ENCODE peak calls at places on chromosomes 11 and 22, in eight cellular contexts. N, K, I, L, H, P, T and Z are unnamed samples.

GRCh38 chr11:261624-262023 is 16.6 kb upstream of the NLRP6 start:
- DNase-seq in N (no peak), K (no peak), I (no peak), L (no peak), H (no peak), P (no peak), T (no peak), Z (no peak)

GRCh38 chr11:1654388-1655167 is 25.0 kb downstream of the KRTAP5-5 start:
- DNase-seq in N (peak), K (peak), I (no peak), L (no peak), H (no peak), P (no peak), T (no peak), Z (no peak)

GRCh38 chr11:16857186-16857585 is 118.7 kb downstream of the C11orf58 start:
- DNase-seq in N (no peak), K (no peak), I (no peak), L (no peak), H (no peak), P (no peak), T (no peak), Z (no peak)

GRCh38 chr22:33861216-33861875 is 58.9 kb downstream of the LARGE1 start:
- DNase-seq in N (no peak), K (no peak), I (no peak), L (peak), H (no peak), P (no peak), T (no peak), Z (no peak)

GRCh38 chr11:85620243-85620642 is 6.9 kb downstream of the DLG2 start:
- DNase-seq in N (no peak), K (no peak), I (no peak), L (no peak), H (no peak), P (no peak), T (no peak), Z (no peak)

GRCh38 chr22:19429950-19430889 is 1.3 kb downstream of the HIRA start:
- DNase-seq in N (peak), K (peak), I (no peak), L (peak), H (peak), P (peak), T (no peak), Z (peak)

GRCh38 chr11:117589024-117589423 is 208.0 kb downstream of the DSCAML1 start:
- DNase-seq in N (no peak), K (no peak), I (no peak), L (no peak), H (no peak), P (no peak), T (no peak), Z (no peak)

GRCh38 chr22:35517207-35517606 is 23.4 kb upstream of the RASD2 start:
- DNase-seq in N (no peak), K (no peak), I (no peak), L (peak), H (no peak), P (no peak), T (no peak), Z (no peak)

GRCh38 chr11:17810736-17811135 is 76.2 kb downstream of the KCNC1 start:
- DNase-seq in N (peak), K (peak), I (no peak), L (no peak), H (peak), P (no peak), T (no peak), Z (no peak)

GRCh38 chr11:22733433-22733832 is 67.0 kb downstream of the GAS2 start:
- DNase-seq in N (no peak), K (no peak), I (no peak), L (no peak), H (no peak), P (no peak), T (no peak), Z (no peak)

GRCh38 chr11:3737386-3737933 is 59.9 kb downstream of the NUP98 start:
- DNase-seq in N (no peak), K (no peak), I (no peak), L (no peak), H (peak), P (no peak), T (no peak), Z (no peak)

GRCh38 chr11:65891180-65892136 is 985 bp downstream of the CCDC85B start:
- DNase-seq in N (peak), K (no peak), I (no peak), L (peak), H (peak), P (no peak), T (no peak), Z (peak)

GRCh38 chr11:269146-269890 is 8.9 kb upstream of the NLRP6 start:
- DNase-seq in N (no peak), K (no peak), I (no peak), L (peak), H (no peak), P (peak), T (no peak), Z (peak)

GRCh38 chr11:58567889-58568512 is 7.7 kb downstream of the LPXN start:
- DNase-seq in N (peak), K (peak), I (peak), L (peak), H (peak), P (peak), T (peak), Z (peak)

GRCh38 chr11:80383655-80384054 is 942.8 kb upstream of the TENM4 start:
- DNase-seq in N (no peak), K (peak), I (no peak), L (no peak), H (no peak), P (peak), T (no peak), Z (no peak)

GRCh38 chr11:36425593-36426206 is 84.4 kb downstream of the TRAF6 start:
- DNase-seq in N (no peak), K (no peak), I (no peak), L (no peak), H (no peak), P (no peak), T (no peak), Z (no peak)

GRCh38 chr11:110587972-110588371 is 124.3 kb downstream of the ARHGAP20 start:
- DNase-seq in N (peak), K (no peak), I (no peak), L (no peak), H (peak), P (no peak), T (no peak), Z (no peak)

GRCh38 chr11:82047200-82047599 is 686.5 kb downstream of the FAM181B start:
- DNase-seq in N (no peak), K (no peak), I (no peak), L (no peak), H (no peak), P (no peak), T (no peak), Z (no peak)

GRCh38 chr22:26922804-26923203 is 265.4 kb downstream of the MIAT start:
- DNase-seq in N (no peak), K (peak), I (no peak), L (no peak), H (no peak), P (no peak), T (no peak), Z (no peak)

GRCh38 chr11:67648140-67648795 is 2.3 kb downstream of the ACY3 start:
- DNase-seq in N (no peak), K (peak), I (peak), L (peak), H (no peak), P (no peak), T (no peak), Z (peak)

GRCh38 chr11:63680842-63681207 is 475 bp upstream of the RTN3 start:
- DNase-seq in N (no peak), K (peak), I (no peak), L (peak), H (no peak), P (peak), T (no peak), Z (peak)

GRCh38 chr11:9210922-9211320 is 54.2 kb downstream of the DENND5A start:
- DNase-seq in N (peak), K (no peak), I (no peak), L (no peak), H (no peak), P (no peak), T (no peak), Z (peak)

GRCh38 chr11:103624708-103625623 is 411.5 kb upstream of the DDI1 start:
- DNase-seq in N (peak), K (no peak), I (no peak), L (no peak), H (peak), P (no peak), T (no peak), Z (peak)

GRCh38 chr11:132186699-132187098 is 816.3 kb downstream of the NTM start:
- DNase-seq in N (no peak), K (no peak), I (no peak), L (no peak), H (no peak), P (no peak), T (no peak), Z (no peak)

GRCh38 chr11:1337647-1338007 is 28.2 kb upstream of the TOLLIP start:
- DNase-seq in N (no peak), K (no peak), I (no peak), L (no peak), H (no peak), P (peak), T (no peak), Z (no peak)

GRCh38 chr11:64349404-64349803 is 9.4 kb downstream of the CCDC88B start:
- DNase-seq in N (no peak), K (peak), I (no peak), L (no peak), H (no peak), P (no peak), T (no peak), Z (no peak)

GRCh38 chr22:41613456-41613855 is 7.4 kb downstream of the DESI1 start:
- DNase-seq in N (no peak), K (no peak), I (no peak), L (no peak), H (no peak), P (no peak), T (no peak), Z (no peak)

GRCh38 chr11:65414776-65415498 is 7.7 kb upstream of the NEAT1 start:
- DNase-seq in N (peak), K (no peak), I (no peak), L (no peak), H (peak), P (no peak), T (no peak), Z (no peak)

GRCh38 chr11:28526406-28526751 is 418.2 kb downstream of the METTL15 start:
- DNase-seq in N (peak), K (no peak), I (peak), L (peak), H (no peak), P (no peak), T (no peak), Z (no peak)

GRCh38 chr11:34044664-34045485 is 6.7 kb upstream of the CAPRIN1 start:
- DNase-seq in N (peak), K (peak), I (peak), L (peak), H (peak), P (no peak), T (no peak), Z (no peak)

GRCh38 chr22:27480487-27480886 is 321.1 kb downstream of the MN1 start:
- DNase-seq in N (no peak), K (peak), I (no peak), L (no peak), H (no peak), P (no peak), T (no peak), Z (no peak)

DNA sequence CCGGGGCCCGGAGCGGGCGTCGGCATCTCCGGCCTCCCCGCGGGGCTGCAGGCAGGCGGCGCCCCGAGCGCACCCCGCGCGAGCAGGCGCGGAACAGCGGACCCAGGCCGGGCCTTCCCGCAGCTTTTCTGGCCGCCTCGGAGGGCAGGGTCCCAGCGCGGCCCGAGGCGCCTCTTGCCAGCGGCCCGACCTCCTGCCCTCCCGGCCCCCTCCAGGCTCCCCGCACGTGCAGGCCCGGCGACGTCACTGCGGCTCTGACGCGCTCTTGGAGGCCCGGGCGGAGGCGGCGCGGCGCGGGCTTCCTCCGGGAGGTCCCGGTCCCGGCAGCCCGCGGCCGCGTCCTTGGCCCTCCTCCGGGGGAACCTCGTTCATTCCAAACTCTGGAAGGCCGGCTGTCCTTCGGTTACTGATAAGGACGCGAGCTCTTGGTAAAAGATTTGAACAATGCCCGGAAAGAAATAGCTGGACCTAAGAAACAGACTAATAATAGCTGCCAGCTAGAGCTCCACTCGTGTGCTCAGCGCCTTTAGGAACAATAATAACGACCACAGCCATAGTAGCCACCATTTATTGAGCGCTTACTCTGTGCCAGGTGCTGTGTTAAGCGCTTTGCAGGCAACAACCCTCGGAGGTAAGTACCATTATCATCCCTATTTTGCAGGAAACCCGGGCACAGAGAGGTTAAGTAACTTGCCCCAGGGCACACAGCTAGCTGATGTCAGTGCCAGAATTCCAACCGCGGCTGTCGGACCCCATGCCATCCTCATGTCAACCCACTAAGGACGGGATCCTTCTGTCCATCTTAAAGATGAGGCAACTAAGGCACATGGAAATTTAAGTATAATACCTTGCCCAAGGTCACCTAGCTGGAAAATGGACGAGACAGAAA is 39.1 kb upstream of the CREB3L1 start:
- DNase-seq in N (peak), K (peak), I (no peak), L (peak), H (peak), P (peak), T (peak), Z (no peak)
- H3K4me3 ChIP-seq in N (peak), K (peak), I (peak), L (peak), H (peak), P (peak), T (peak), Z (peak)

GRCh38 chr22:46933040-46933439 is 170.6 kb downstream of the TBC1D22A start:
- DNase-seq in N (no peak), K (no peak), I (no peak), L (no peak), H (no peak), P (no peak), T (no peak), Z (no peak)

GRCh38 chr22:46934746-46935491 is 172.5 kb downstream of the TBC1D22A start:
- DNase-seq in N (peak), K (peak), I (peak), L (peak), H (peak), P (peak), T (no peak), Z (peak)

GRCh38 chr22:46935506-46936377 is 173.3 kb downstream of the TBC1D22A start:
- DNase-seq in N (no peak), K (peak), I (no peak), L (no peak), H (no peak), P (peak), T (no peak), Z (no peak)

GRCh38 chr22:46933526-46933925 is 171.1 kb downstream of the TBC1D22A start:
- DNase-seq in N (no peak), K (no peak), I (no peak), L (no peak), H (no peak), P (peak), T (no peak), Z (peak)

GRCh38 chr22:46934172-46934745 is 171.8 kb downstream of the TBC1D22A start:
- DNase-seq in N (no peak), K (no peak), I (no peak), L (no peak), H (no peak), P (peak), T (no peak), Z (no peak)
- H3K4me3 ChIP-seq in N (no peak), K (no peak), I (no peak), L (no peak), H (no peak), P (no peak), T (no peak), Z (no peak)

GRCh38 chr11:76798202-76798581 is 15.0 kb downstream of the TSKU start:
- DNase-seq in N (no peak), K (no peak), I (no peak), L (no peak), H (no peak), P (peak), T (no peak), Z (no peak)
- H3K4me3 ChIP-seq in N (no peak), K (no peak), I (no peak), L (no peak), H (no peak), P (no peak), T (no peak), Z (no peak)

DNA sequence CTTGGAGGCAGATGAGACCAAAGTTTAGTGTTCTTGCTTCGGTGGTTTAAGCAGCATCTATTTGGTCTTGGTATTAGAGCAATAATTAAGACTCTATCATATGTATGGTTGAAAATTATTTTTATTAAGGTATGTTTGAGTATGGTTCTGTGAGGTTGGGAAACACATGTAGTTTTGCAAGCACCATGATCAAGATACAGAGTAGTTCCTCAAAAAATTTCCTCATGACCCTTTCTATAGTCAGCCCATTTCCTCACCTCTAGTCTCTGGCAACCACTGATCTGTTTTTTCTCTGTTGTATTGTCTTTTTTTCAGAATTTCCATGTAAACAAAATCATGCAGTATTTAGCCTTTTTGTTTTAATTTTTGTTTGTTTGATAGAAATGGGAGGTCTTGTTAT is 18.4 kb downstream of the MTMR3 start:
- DNase-seq in N (no peak), K (no peak), I (no peak), L (peak), H (no peak), P (no peak), T (no peak), Z (no peak)
- H3K4me3 ChIP-seq in N (no peak), K (no peak), I (no peak), L (no peak), H (no peak), P (no peak), T (no peak), Z (no peak)

GRCh38 chr11:119371778-119372182 is 9.7 kb downstream of the USP2 start:
- DNase-seq in N (no peak), K (peak), I (no peak), L (peak), H (no peak), P (no peak), T (no peak), Z (no peak)
- H3K4me3 ChIP-seq in N (no peak), K (no peak), I (no peak), L (no peak), H (no peak), P (no peak), T (no peak), Z (no peak)

GRCh38 chr11:93526058-93526633 is 17.0 kb downstream of the SMCO4 start:
- DNase-seq in N (no peak), K (no peak), I (no peak), L (no peak), H (no peak), P (no peak), T (no peak), Z (no peak)
- H3K4me3 ChIP-seq in N (no peak), K (no peak), I (no peak), L (no peak), H (no peak), P (no peak), T (no peak), Z (peak)

DNA sequence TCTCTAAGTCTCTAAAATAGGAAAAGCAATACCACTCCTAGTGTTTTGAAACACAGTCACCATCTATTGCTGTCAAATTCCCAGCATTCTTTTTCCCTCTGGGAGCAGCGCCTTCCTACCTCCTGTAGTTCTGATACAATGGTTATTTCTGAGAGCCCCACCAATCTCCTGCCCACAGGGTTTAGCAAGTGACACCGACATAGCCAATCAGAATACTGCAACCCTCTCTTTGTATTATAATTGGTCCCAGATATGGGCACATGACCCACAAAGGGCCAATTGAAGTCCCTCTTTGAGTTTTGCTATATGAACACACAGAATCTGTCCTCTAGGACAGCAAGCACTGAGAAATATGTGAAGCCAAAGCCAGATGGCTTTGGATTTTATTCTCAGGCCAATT is 16.9 kb upstream of the ARHGAP42 start:
- DNase-seq in N (no peak), K (no peak), I (no peak), L (no peak), H (no peak), P (no peak), T (no peak), Z (no peak)
- H3K4me3 ChIP-seq in N (no peak), K (no peak), I (no peak), L (no peak), H (no peak), P (no peak), T (no peak), Z (no peak)

GRCh38 chr11:61555051-61555969 is 25.6 kb downstream of the SYT7 start:
- DNase-seq in N (no peak), K (peak), I (no peak), L (peak), H (peak), P (no peak), T (no peak), Z (no peak)
- H3K4me3 ChIP-seq in N (peak), K (no peak), I (no peak), L (no peak), H (no peak), P (no peak), T (no peak), Z (no peak)

GRCh38 chr22:37633082-37633692 is 6.3 kb upstream of the SH3BP1 start:
- DNase-seq in N (peak), K (no peak), I (no peak), L (peak), H (no peak), P (no peak), T (no peak), Z (peak)

GRCh38 chr22:37635157-37635556 is 4.3 kb upstream of the SH3BP1 start:
- DNase-seq in N (no peak), K (no peak), I (no peak), L (no peak), H (no peak), P (no peak), T (no peak), Z (no peak)

GRCh38 chr22:37636186-37636948 is 3.1 kb upstream of the SH3BP1 start:
- DNase-seq in N (peak), K (no peak), I (no peak), L (peak), H (peak), P (no peak), T (no peak), Z (peak)

GRCh38 chr22:37633693-37634504 is 5.6 kb upstream of the SH3BP1 start:
- DNase-seq in N (peak), K (peak), I (no peak), L (peak), H (peak), P (peak), T (peak), Z (peak)

GRCh38 chr22:37634505-37635002 is 4.9 kb upstream of the SH3BP1 start:
- DNase-seq in N (no peak), K (no peak), I (no peak), L (no peak), H (peak), P (no peak), T (no peak), Z (peak)
- H3K4me3 ChIP-seq in N (no peak), K (no peak), I (no peak), L (peak), H (peak), P (no peak), T (peak), Z (peak)